ENCODE peak calls at places on chromosome 9, in nine cellular contexts. D, Z, M, A, O, W, U, K and P are unnamed samples.

GRCh38 chr9:6123402-6123801 is 92.2 kb upstream of the IL33 start:
- DNase-seq in D (no peak), Z (no peak), M (no peak), A (no peak), O (no peak), W (no peak), U (no peak), K (no peak), P (no peak)

GRCh38 chr9:78958887-78959286 is 612.9 kb upstream of the TLE4 start:
- DNase-seq in D (peak; percentile 5), Z (no peak), M (no peak), A (no peak), O (peak; percentile 12), W (no peak), U (no peak), K (peak; percentile 58), P (peak; percentile 11)

GRCh38 chr9:126147620-126148522 is 178.8 kb upstream of the MVB12B start:
- DNase-seq in D (no peak), Z (no peak), M (no peak), A (peak; percentile 27), O (no peak), W (peak; percentile 14), U (no peak), K (no peak), P (no peak)

GRCh38 chr9:11045589-11045988 is 432.8 kb upstream of the PTPRD start:
- DNase-seq in D (no peak), Z (no peak), M (no peak), A (no peak), O (no peak), W (no peak), U (no peak), K (no peak), P (no peak)

GRCh38 chr9:38257626-38258215 is 134.8 kb upstream of the ALDH1B1 start:
- DNase-seq in D (no peak), Z (no peak), M (no peak), A (no peak), O (no peak), W (no peak), U (no peak), K (no peak), P (no peak)

GRCh38 chr9:111759762-111760639 is 34.7 kb downstream of the SHOC1 start:
- DNase-seq in D (peak; percentile 88), Z (no peak), M (peak; percentile 50), A (no peak), O (peak; percentile 95), W (peak; percentile 42), U (no peak), K (peak; percentile 84), P (peak; percentile 84)

GRCh38 chr9:78874056-78874455 is 577.1 kb downstream of the PSAT1 start:
- DNase-seq in D (no peak), Z (no peak), M (no peak), A (no peak), O (no peak), W (no peak), U (no peak), K (no peak), P (no peak)

GRCh38 chr9:90343360-90343759 is 299.3 kb downstream of the DIRAS2 start:
- DNase-seq in D (peak; percentile 31), Z (no peak), M (no peak), A (no peak), O (peak; percentile 19), W (no peak), U (no peak), K (no peak), P (peak; percentile 46)

GRCh38 chr9:137313326-137313920 is 11.4 kb upstream of the NRARP start:
- DNase-seq in D (no peak), Z (peak; percentile 12), M (no peak), A (peak; percentile 36), O (no peak), W (no peak), U (no peak), K (peak; percentile 27), P (no peak)

GRCh38 chr9:123375725-123376132 is 19.7 kb downstream of the CRB2 start:
- DNase-seq in D (no peak), Z (no peak), M (no peak), A (peak; percentile 84), O (no peak), W (no peak), U (peak; percentile 75), K (no peak), P (no peak)

GRCh38 chr9:6938447-6938846 is 180.7 kb downstream of the KDM4C start:
- DNase-seq in D (peak; percentile 92), Z (no peak), M (peak; percentile 15), A (no peak), O (peak; percentile 93), W (no peak), U (no peak), K (no peak), P (no peak)

GRCh38 chr9:34957492-34958410 is at the start of gene PHF24:
- DNase-seq in D (no peak), Z (no peak), M (no peak), A (no peak), O (peak; percentile 13), W (no peak), U (peak; percentile 65), K (no peak), P (peak; percentile 37)
- H3K4me3 ChIP-seq in D (no peak within 1 kb of the TSS), Z (peak within 1 kb of the TSS; percentile 63), M (peak within 1 kb of the TSS; percentile 26), A (peak within 1 kb of the TSS; percentile 43), O (peak within 1 kb of the TSS; percentile 32), W (peak within 1 kb of the TSS; percentile 49), U (peak within 1 kb of the TSS; percentile 81), K (peak within 1 kb of the TSS; percentile 55), P (peak within 1 kb of the TSS; percentile 8)

GRCh38 chr9:131620764-131621520 is 75.6 kb downstream of the PRRT1B start:
- DNase-seq in D (no peak), Z (no peak), M (no peak), A (no peak), O (peak; percentile 44), W (no peak), U (no peak), K (no peak), P (no peak)

GRCh38 chr9:131619680-131620079 is 74.4 kb downstream of the PRRT1B start:
- DNase-seq in D (no peak), Z (no peak), M (no peak), A (no peak), O (no peak), W (no peak), U (no peak), K (no peak), P (no peak)

GRCh38 chr9:131622536-131622935 is 77.2 kb downstream of the PRRT1B start:
- DNase-seq in D (no peak), Z (no peak), M (no peak), A (no peak), O (no peak), W (no peak), U (no peak), K (no peak), P (no peak)

GRCh38 chr9:131623655-131624330 is 78.5 kb downstream of the PRRT1B start:
- DNase-seq in D (no peak), Z (no peak), M (no peak), A (no peak), O (no peak), W (no peak), U (no peak), K (no peak), P (no peak)

DNA sequence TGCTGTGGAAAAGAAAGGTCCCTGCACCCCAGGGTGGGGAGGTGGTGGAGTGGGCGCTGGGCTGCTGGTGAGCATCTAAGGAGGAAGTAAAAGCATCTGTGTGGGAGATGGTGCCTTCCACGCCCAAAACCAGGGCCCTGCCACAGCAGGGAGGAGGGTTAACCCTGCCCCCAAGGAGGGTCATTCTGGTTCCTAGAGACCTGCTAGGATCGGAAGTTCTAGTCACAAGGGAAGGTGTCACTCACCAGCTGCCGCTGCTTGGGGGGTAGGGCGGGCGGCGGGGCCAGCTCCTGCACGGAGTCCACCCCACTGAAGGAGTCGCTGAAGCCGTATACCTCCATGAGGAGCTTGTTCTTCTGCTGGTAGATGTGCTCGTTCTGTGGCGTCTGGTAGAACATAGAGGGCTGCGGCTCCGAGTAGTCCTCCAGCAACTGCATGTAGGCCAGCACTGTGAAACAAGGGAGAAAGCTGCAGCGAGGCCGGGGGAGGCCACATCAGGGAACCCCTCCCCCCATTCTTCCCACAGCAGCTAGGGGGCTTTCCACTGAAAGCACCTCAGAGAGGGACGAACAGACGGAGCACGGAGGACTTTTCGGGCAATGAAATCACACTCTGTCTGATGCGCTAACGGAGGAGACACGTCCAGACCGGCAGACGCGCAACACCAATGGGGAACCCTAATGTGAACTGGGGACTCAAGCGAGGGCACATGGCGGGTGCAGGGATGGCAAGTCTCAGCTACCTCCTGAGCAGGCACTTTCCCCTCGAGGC is 76.4 kb downstream of the PRRT1B start:
- DNase-seq in D (no peak), Z (no peak), M (no peak), A (no peak), O (no peak), W (peak; percentile 33), U (peak; percentile 49), K (no peak), P (no peak)
- H3K4me3 ChIP-seq in D (no peak overlapping the region), Z (no peak overlapping the region), M (no peak overlapping the region), A (no peak overlapping the region), O (no peak overlapping the region), W (no peak overlapping the region), U (no peak overlapping the region), K (no peak overlapping the region), P (no peak overlapping the region)

GRCh38 chr9:74285075-74285474 is 212.1 kb upstream of the RORB start:
- DNase-seq in D (peak; percentile 2), Z (no peak), M (no peak), A (no peak), O (peak; percentile 23), W (no peak), U (no peak), K (peak; percentile 19), P (peak; percentile 8)
- H3K4me3 ChIP-seq in D (no peak overlapping the region), Z (no peak overlapping the region), M (no peak overlapping the region), A (no peak overlapping the region), O (no peak overlapping the region), W (no peak overlapping the region), U (no peak overlapping the region), K (no peak overlapping the region), P (no peak overlapping the region)

DNA sequence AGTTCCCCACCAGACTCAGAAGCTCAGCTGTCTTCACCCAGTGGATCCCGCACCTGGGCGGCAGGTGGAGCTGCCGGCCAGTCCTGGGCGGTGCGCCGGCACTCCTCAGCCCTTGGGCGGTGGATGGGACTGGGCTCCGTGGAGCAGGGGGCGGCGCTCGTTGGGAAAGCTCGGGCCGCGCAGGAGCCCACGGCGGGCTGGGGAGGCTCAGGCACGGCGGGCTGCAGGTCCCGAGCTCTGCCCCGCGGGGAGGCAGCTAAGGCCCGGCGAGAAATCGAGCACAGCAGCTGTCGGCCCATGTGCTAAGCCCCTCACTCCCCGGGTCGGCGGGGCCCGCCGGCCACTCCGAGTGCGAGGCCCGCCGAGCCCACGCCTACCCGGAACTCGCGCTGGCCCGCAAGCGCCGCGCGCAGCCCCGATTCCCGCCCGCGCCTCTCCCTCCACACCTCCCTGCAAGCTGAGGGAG is 560.0 kb downstream of the BRINP1 start:
- DNase-seq in D (no peak), Z (no peak), M (no peak), A (no peak), O (no peak), W (peak; percentile 36), U (no peak), K (no peak), P (peak; percentile 1)
- H3K4me3 ChIP-seq in D (no peak overlapping the region), Z (no peak overlapping the region), M (no peak overlapping the region), A (no peak overlapping the region), O (no peak overlapping the region), W (no peak overlapping the region), U (no peak overlapping the region), K (no peak overlapping the region), P (no peak overlapping the region)